ENCODE peak calls at places on chromosomes 11 and 22, in ten cellular contexts. One of them, this sample, is unnamed.

GRCh38 chr11:83044958-83045712 is 26.6 kb downstream of the RAB30 start:
- DNase-seq in left colon: no peak
- DNase-seq in Daoy: peak
- DNase-seq in HFF-Myc: peak
- DNase-seq in ELF-1: no peak
- DNase-seq in EL: peak
- DNase-seq in midbrain: no peak
- DNase-seq in HEK293T: no peak
- DNase-seq in H54: peak
- DNase-seq in NCI-H774: peak
- DNase-seq in this sample: no peak

GRCh38 chr22:26323013-26323412 is 106.0 kb upstream of the ASPHD2 start:
- DNase-seq in left colon: no peak
- DNase-seq in Daoy: peak
- DNase-seq in HFF-Myc: no peak
- DNase-seq in ELF-1: no peak
- DNase-seq in EL: no peak
- DNase-seq in midbrain: no peak
- DNase-seq in HEK293T: no peak
- DNase-seq in H54: no peak
- DNase-seq in NCI-H774: no peak
- DNase-seq in this sample: no peak

GRCh38 chr11:23725752-23726151 is 771.1 kb upstream of the LUZP2 start:
- DNase-seq in left colon: no peak
- DNase-seq in Daoy: no peak
- DNase-seq in HFF-Myc: no peak
- DNase-seq in ELF-1: no peak
- DNase-seq in EL: peak
- DNase-seq in midbrain: no peak
- DNase-seq in HEK293T: no peak
- DNase-seq in H54: no peak
- DNase-seq in NCI-H774: no peak
- DNase-seq in this sample: no peak

GRCh38 chr11:65454696-65455456 is 32.3 kb downstream of the NEAT1 start:
- DNase-seq in left colon: peak
- DNase-seq in Daoy: no peak
- DNase-seq in HFF-Myc: no peak
- DNase-seq in ELF-1: peak
- DNase-seq in EL: peak
- DNase-seq in midbrain: peak
- DNase-seq in HEK293T: peak
- DNase-seq in H54: no peak
- DNase-seq in NCI-H774: peak
- DNase-seq in this sample: peak

GRCh38 chr11:65887723-65888162 is 528 bp downstream of the FIBP start:
- DNase-seq in left colon: no peak
- DNase-seq in Daoy: no peak
- DNase-seq in HFF-Myc: no peak
- DNase-seq in ELF-1: no peak
- DNase-seq in EL: no peak
- DNase-seq in midbrain: no peak
- DNase-seq in HEK293T: no peak
- DNase-seq in H54: no peak
- DNase-seq in NCI-H774: peak
- DNase-seq in this sample: no peak

GRCh38 chr22:20979243-20979809 is 2.8 kb upstream of the LZTR1 start:
- DNase-seq in left colon: peak
- DNase-seq in Daoy: no peak
- DNase-seq in HFF-Myc: no peak
- DNase-seq in ELF-1: peak
- DNase-seq in EL: peak
- DNase-seq in midbrain: no peak
- DNase-seq in HEK293T: no peak
- DNase-seq in H54: no peak
- DNase-seq in NCI-H774: no peak
- DNase-seq in this sample: peak

GRCh38 chr11:119380816-119381185 is 689 bp downstream of the USP2 start:
- DNase-seq in left colon: no peak
- DNase-seq in Daoy: no peak
- DNase-seq in HFF-Myc: no peak
- DNase-seq in ELF-1: peak
- DNase-seq in EL: no peak
- DNase-seq in midbrain: no peak
- DNase-seq in HEK293T: no peak
- DNase-seq in H54: no peak
- DNase-seq in NCI-H774: no peak
- DNase-seq in this sample: no peak

GRCh38 chr11:125275905-125276634 is 111.5 kb downstream of the PKNOX2 start:
- DNase-seq in left colon: no peak
- DNase-seq in Daoy: peak
- DNase-seq in HFF-Myc: no peak
- DNase-seq in ELF-1: no peak
- DNase-seq in EL: peak
- DNase-seq in midbrain: no peak
- DNase-seq in HEK293T: no peak
- DNase-seq in H54: no peak
- DNase-seq in NCI-H774: no peak
- DNase-seq in this sample: no peak

GRCh38 chr11:597166-597725 is 18.5 kb downstream of the IRF7 start:
- DNase-seq in left colon: no peak
- DNase-seq in Daoy: no peak
- DNase-seq in HFF-Myc: no peak
- DNase-seq in ELF-1: peak
- DNase-seq in EL: no peak
- DNase-seq in midbrain: no peak
- DNase-seq in HEK293T: peak
- DNase-seq in H54: no peak
- DNase-seq in NCI-H774: no peak
- DNase-seq in this sample: no peak

GRCh38 chr22:39170825-39171622 is 18.5 kb upstream of the CBX7 start:
- DNase-seq in left colon: peak
- DNase-seq in Daoy: peak
- DNase-seq in HFF-Myc: no peak
- DNase-seq in ELF-1: peak
- DNase-seq in EL: peak
- DNase-seq in midbrain: peak
- DNase-seq in HEK293T: peak
- DNase-seq in H54: peak
- DNase-seq in NCI-H774: peak
- DNase-seq in this sample: peak

GRCh38 chr11:31499576-31500178 is 9.7 kb downstream of the IMMP1L start:
- DNase-seq in left colon: no peak
- DNase-seq in Daoy: no peak
- DNase-seq in HFF-Myc: peak
- DNase-seq in ELF-1: no peak
- DNase-seq in EL: peak
- DNase-seq in midbrain: no peak
- DNase-seq in HEK293T: no peak
- DNase-seq in H54: no peak
- DNase-seq in NCI-H774: no peak
- DNase-seq in this sample: no peak

GRCh38 chr22:19178065-19178658 is 374 bp downstream of the SLC25A1 start:
- DNase-seq in left colon: peak
- DNase-seq in Daoy: peak
- DNase-seq in HFF-Myc: no peak
- DNase-seq in ELF-1: peak
- DNase-seq in EL: no peak
- DNase-seq in midbrain: peak
- DNase-seq in HEK293T: peak
- DNase-seq in H54: no peak
- DNase-seq in NCI-H774: peak
- DNase-seq in this sample: peak

This sample was measured in BE2C.